ENCODE peak calls at places on chromosomes 6 and 20, in nine cellular contexts. One of them, this sample, is unnamed.

GRCh38 chr6:143112084-143112768 is 51.5 kb downstream of the AIG1 start:
- DNase-seq in left lung: no peak
- DNase-seq in kidney: no peak
- DNase-seq in IMR-90: no peak
- DNase-seq in CD8-positive, alpha-beta memory T cell: no peak
- DNase-seq in Peyer's patch: no peak
- DNase-seq in caudate nucleus: no peak
- DNase-seq in tibial nerve: no peak
- DNase-seq in PC-9: no peak
- DNase-seq in this sample: no peak

GRCh38 chr20:24998631-24999445 is 6.3 kb upstream of the APMAP start:
- DNase-seq in left lung: peak
- DNase-seq in PC-9: no peak
- DNase-seq in tibial nerve: no peak
- DNase-seq in CD8-positive, alpha-beta memory T cell: no peak
- DNase-seq in Peyer's patch: peak
- DNase-seq in IMR-90: peak
- DNase-seq in caudate nucleus: no peak
- DNase-seq in kidney: peak
- DNase-seq in this sample: no peak

GRCh38 chr6:137494281-137494966 is at the start of gene OLIG3:
- DNase-seq in caudate nucleus: no peak
- DNase-seq in kidney: no peak
- DNase-seq in Peyer's patch: no peak
- DNase-seq in left lung: no peak
- DNase-seq in tibial nerve: no peak
- DNase-seq in CD8-positive, alpha-beta memory T cell: no peak
- DNase-seq in PC-9: no peak
- DNase-seq in IMR-90: no peak
- DNase-seq in this sample: no peak

GRCh38 chr20:58447733-58448391 is 58.8 kb downstream of the VAPB start:
- DNase-seq in left lung: no peak
- DNase-seq in PC-9: no peak
- DNase-seq in caudate nucleus: no peak
- DNase-seq in IMR-90: peak
- DNase-seq in Peyer's patch: no peak
- DNase-seq in CD8-positive, alpha-beta memory T cell: peak
- DNase-seq in kidney: no peak
- DNase-seq in tibial nerve: peak
- DNase-seq in this sample: peak

GRCh38 chr6:101663099-101663498 is 269.6 kb downstream of the GRIK2 start:
- DNase-seq in kidney: no peak
- DNase-seq in IMR-90: no peak
- DNase-seq in Peyer's patch: no peak
- DNase-seq in PC-9: no peak
- DNase-seq in tibial nerve: no peak
- DNase-seq in CD8-positive, alpha-beta memory T cell: no peak
- DNase-seq in caudate nucleus: no peak
- DNase-seq in left lung: no peak
- DNase-seq in this sample: no peak

GRCh38 chr6:132333639-132334516 is 67.4 kb downstream of the MOXD1 start:
- DNase-seq in caudate nucleus: no peak
- DNase-seq in CD8-positive, alpha-beta memory T cell: no peak
- DNase-seq in kidney: no peak
- DNase-seq in IMR-90: peak
- DNase-seq in left lung: no peak
- DNase-seq in Peyer's patch: no peak
- DNase-seq in PC-9: peak
- DNase-seq in tibial nerve: peak
- DNase-seq in this sample: peak

GRCh38 chr6:10434235-10434634 is 19.4 kb upstream of the TFAP2A start:
- DNase-seq in tibial nerve: no peak
- DNase-seq in IMR-90: peak
- DNase-seq in Peyer's patch: no peak
- DNase-seq in PC-9: no peak
- DNase-seq in left lung: no peak
- DNase-seq in caudate nucleus: no peak
- DNase-seq in CD8-positive, alpha-beta memory T cell: no peak
- DNase-seq in kidney: no peak
- DNase-seq in this sample: no peak

GRCh38 chr20:10555865-10556308 is 117.9 kb downstream of the JAG1 start:
- DNase-seq in caudate nucleus: no peak
- DNase-seq in IMR-90: peak
- DNase-seq in tibial nerve: no peak
- DNase-seq in left lung: no peak
- DNase-seq in Peyer's patch: no peak
- DNase-seq in CD8-positive, alpha-beta memory T cell: no peak
- DNase-seq in PC-9: peak
- DNase-seq in kidney: no peak
- DNase-seq in this sample: no peak

GRCh38 chr6:11197175-11197535 is 35.3 kb downstream of the NEDD9 start:
- DNase-seq in PC-9: no peak
- DNase-seq in CD8-positive, alpha-beta memory T cell: no peak
- DNase-seq in Peyer's patch: no peak
- DNase-seq in caudate nucleus: no peak
- DNase-seq in left lung: no peak
- DNase-seq in tibial nerve: no peak
- DNase-seq in IMR-90: peak
- DNase-seq in kidney: no peak
- DNase-seq in this sample: peak

GRCh38 chr6:170160031-170160627 is 130.7 kb downstream of the DLL1 start:
- DNase-seq in CD8-positive, alpha-beta memory T cell: no peak
- DNase-seq in tibial nerve: no peak
- DNase-seq in kidney: peak
- DNase-seq in caudate nucleus: no peak
- DNase-seq in Peyer's patch: no peak
- DNase-seq in PC-9: no peak
- DNase-seq in left lung: peak
- DNase-seq in IMR-90: no peak
- DNase-seq in this sample: no peak

GRCh38 chr20:51487525-51488279 is 54.8 kb downstream of the NFATC2 start:
- DNase-seq in PC-9: peak
- DNase-seq in CD8-positive, alpha-beta memory T cell: no peak
- DNase-seq in Peyer's patch: no peak
- DNase-seq in IMR-90: peak
- DNase-seq in kidney: no peak
- DNase-seq in left lung: no peak
- DNase-seq in caudate nucleus: no peak
- DNase-seq in tibial nerve: no peak
- DNase-seq in this sample: peak

GRCh38 chr6:135568366-135568765 is 70.8 kb upstream of the AHI1 start:
- DNase-seq in IMR-90: peak
- DNase-seq in caudate nucleus: no peak
- DNase-seq in left lung: no peak
- DNase-seq in CD8-positive, alpha-beta memory T cell: peak
- DNase-seq in PC-9: no peak
- DNase-seq in Peyer's patch: no peak
- DNase-seq in kidney: no peak
- DNase-seq in tibial nerve: peak
- DNase-seq in this sample: peak

GRCh38 chr20:35297153-35297552 is 4.9 kb upstream of the FAM83C start:
- DNase-seq in PC-9: no peak
- DNase-seq in CD8-positive, alpha-beta memory T cell: no peak
- DNase-seq in tibial nerve: no peak
- DNase-seq in IMR-90: no peak
- DNase-seq in caudate nucleus: no peak
- DNase-seq in kidney: no peak
- DNase-seq in Peyer's patch: no peak
- DNase-seq in left lung: no peak
- DNase-seq in this sample: no peak

GRCh38 chr6:11164717-11165646 is 53.5 kb upstream of the ERVFRD-1 start:
- DNase-seq in tibial nerve: no peak
- DNase-seq in CD8-positive, alpha-beta memory T cell: no peak
- DNase-seq in PC-9: no peak
- DNase-seq in caudate nucleus: no peak
- DNase-seq in Peyer's patch: no peak
- DNase-seq in kidney: no peak
- DNase-seq in left lung: no peak
- DNase-seq in IMR-90: no peak
- DNase-seq in this sample: no peak

GRCh38 chr20:38270869-38271608 is 10.5 kb upstream of the KIAA1755 start:
- DNase-seq in Peyer's patch: no peak
- DNase-seq in caudate nucleus: no peak
- DNase-seq in left lung: no peak
- DNase-seq in CD8-positive, alpha-beta memory T cell: no peak
- DNase-seq in PC-9: peak
- DNase-seq in kidney: peak
- DNase-seq in IMR-90: peak
- DNase-seq in tibial nerve: peak
- DNase-seq in this sample: peak

GRCh38 chr6:10460096-10460495 is 45.2 kb upstream of the TFAP2A start:
- DNase-seq in Peyer's patch: no peak
- DNase-seq in kidney: no peak
- DNase-seq in caudate nucleus: no peak
- DNase-seq in PC-9: no peak
- DNase-seq in tibial nerve: no peak
- DNase-seq in IMR-90: no peak
- DNase-seq in CD8-positive, alpha-beta memory T cell: no peak
- DNase-seq in left lung: no peak
- DNase-seq in this sample: no peak

GRCh38 chr6:88914180-88914579 is 49.2 kb downstream of the RNGTT start:
- DNase-seq in left lung: no peak
- DNase-seq in caudate nucleus: no peak
- DNase-seq in CD8-positive, alpha-beta memory T cell: no peak
- DNase-seq in kidney: no peak
- DNase-seq in IMR-90: no peak
- DNase-seq in tibial nerve: no peak
- DNase-seq in Peyer's patch: no peak
- DNase-seq in PC-9: no peak
- DNase-seq in this sample: no peak

GRCh38 chr20:34683667-34684066 is 6.8 kb upstream of the PIGU start:
- DNase-seq in kidney: no peak
- DNase-seq in Peyer's patch: no peak
- DNase-seq in CD8-positive, alpha-beta memory T cell: no peak
- DNase-seq in IMR-90: no peak
- DNase-seq in tibial nerve: no peak
- DNase-seq in left lung: no peak
- DNase-seq in PC-9: no peak
- DNase-seq in caudate nucleus: no peak
- DNase-seq in this sample: no peak

GRCh38 chr6:134707342-134707982 is 242.4 kb downstream of the ALDH8A1 start:
- DNase-seq in caudate nucleus: no peak
- DNase-seq in left lung: no peak
- DNase-seq in CD8-positive, alpha-beta memory T cell: no peak
- DNase-seq in Peyer's patch: no peak
- DNase-seq in tibial nerve: no peak
- DNase-seq in PC-9: peak
- DNase-seq in IMR-90: peak
- DNase-seq in kidney: no peak
- DNase-seq in this sample: no peak

GRCh38 chr6:149754573-149754972 is 5.0 kb downstream of the PCMT1 start:
- DNase-seq in kidney: no peak
- DNase-seq in CD8-positive, alpha-beta memory T cell: no peak
- DNase-seq in Peyer's patch: no peak
- DNase-seq in left lung: no peak
- DNase-seq in caudate nucleus: no peak
- DNase-seq in PC-9: no peak
- DNase-seq in IMR-90: no peak
- DNase-seq in tibial nerve: no peak
- DNase-seq in this sample: no peak

GRCh38 chr6:43671801-43672690 is 15.5 kb downstream of the MRPS18A start:
- DNase-seq in IMR-90: no peak
- DNase-seq in caudate nucleus: no peak
- DNase-seq in left lung: no peak
- DNase-seq in tibial nerve: no peak
- DNase-seq in PC-9: no peak
- DNase-seq in kidney: no peak
- DNase-seq in CD8-positive, alpha-beta memory T cell: no peak
- DNase-seq in Peyer's patch: no peak
- DNase-seq in this sample: no peak
- H3K27ac ChIP-seq in IMR-90: no peak
- H3K27ac ChIP-seq in caudate nucleus: no peak
- H3K27ac ChIP-seq in left lung: peak
- H3K27ac ChIP-seq in tibial nerve: no peak
- H3K27ac ChIP-seq in PC-9: no peak
- H3K27ac ChIP-seq in kidney: peak
- H3K27ac ChIP-seq in CD8-positive, alpha-beta memory T cell: no peak
- H3K27ac ChIP-seq in Peyer's patch: no peak
- H3K27ac ChIP-seq in this sample: no peak

GRCh38 chr6:125743604-125744003 is 5.8 kb upstream of the HEY2 start:
- DNase-seq in caudate nucleus: no peak
- DNase-seq in Peyer's patch: no peak
- DNase-seq in PC-9: no peak
- DNase-seq in tibial nerve: no peak
- DNase-seq in IMR-90: no peak
- DNase-seq in kidney: no peak
- DNase-seq in CD8-positive, alpha-beta memory T cell: no peak
- DNase-seq in left lung: no peak
- DNase-seq in this sample: no peak
- H3K27ac ChIP-seq in caudate nucleus: peak
- H3K27ac ChIP-seq in Peyer's patch: no peak
- H3K27ac ChIP-seq in PC-9: no peak
- H3K27ac ChIP-seq in tibial nerve: no peak
- H3K27ac ChIP-seq in IMR-90: no peak
- H3K27ac ChIP-seq in kidney: no peak
- H3K27ac ChIP-seq in CD8-positive, alpha-beta memory T cell: no peak
- H3K27ac ChIP-seq in left lung: no peak
- H3K27ac ChIP-seq in this sample: no peak

GRCh38 chr20:45539382-45539781 is at the start of gene WFDC6:
- DNase-seq in PC-9: no peak
- DNase-seq in left lung: no peak
- DNase-seq in tibial nerve: no peak
- DNase-seq in Peyer's patch: no peak
- DNase-seq in kidney: no peak
- DNase-seq in caudate nucleus: no peak
- DNase-seq in CD8-positive, alpha-beta memory T cell: no peak
- DNase-seq in IMR-90: no peak
- DNase-seq in this sample: no peak

DNA sequence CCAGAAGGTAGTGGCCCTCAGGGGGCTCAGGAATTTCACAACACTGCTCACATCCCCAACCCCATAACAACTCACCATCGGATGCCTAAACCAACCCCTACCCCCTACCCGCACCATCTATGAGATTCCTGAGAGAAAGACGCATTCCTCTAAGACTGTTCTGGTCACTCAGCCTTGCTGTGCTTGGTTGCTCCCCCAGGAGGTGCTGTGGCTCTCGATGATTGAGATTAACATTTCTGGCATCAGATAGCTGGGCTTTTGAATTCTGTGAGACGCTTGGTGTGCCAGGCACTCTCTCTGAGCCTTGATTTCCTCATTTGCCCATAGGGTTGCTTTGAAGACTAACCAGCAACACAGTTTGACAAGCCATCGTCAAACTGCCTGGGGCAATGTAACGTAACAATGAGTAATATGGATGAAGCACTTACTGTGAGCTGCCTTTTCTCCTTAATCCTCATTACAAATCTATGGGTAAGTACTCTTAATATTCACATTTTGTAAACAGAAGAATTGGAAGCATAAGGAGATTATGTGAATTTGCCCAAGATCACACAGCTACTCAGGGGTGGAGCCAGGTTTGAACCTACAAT is 978 bp downstream of the WFDC6 start:
- DNase-seq in tibial nerve: no peak
- DNase-seq in kidney: no peak
- DNase-seq in IMR-90: no peak
- DNase-seq in CD8-positive, alpha-beta memory T cell: no peak
- DNase-seq in PC-9: peak
- DNase-seq in left lung: no peak
- DNase-seq in caudate nucleus: no peak
- DNase-seq in Peyer's patch: no peak
- DNase-seq in this sample: no peak
- H3K27ac ChIP-seq in tibial nerve: no peak
- H3K27ac ChIP-seq in kidney: no peak
- H3K27ac ChIP-seq in IMR-90: no peak
- H3K27ac ChIP-seq in CD8-positive, alpha-beta memory T cell: no peak
- H3K27ac ChIP-seq in PC-9: no peak
- H3K27ac ChIP-seq in left lung: no peak
- H3K27ac ChIP-seq in caudate nucleus: no peak
- H3K27ac ChIP-seq in Peyer's patch: no peak
- H3K27ac ChIP-seq in this sample: no peak

GRCh38 chr6:34723203-34723602 is 26.6 kb upstream of the ILRUN start:
- DNase-seq in CD8-positive, alpha-beta memory T cell: no peak
- DNase-seq in caudate nucleus: no peak
- DNase-seq in tibial nerve: no peak
- DNase-seq in kidney: no peak
- DNase-seq in left lung: no peak
- DNase-seq in Peyer's patch: no peak
- DNase-seq in IMR-90: peak
- DNase-seq in PC-9: no peak
- DNase-seq in this sample: peak
- H3K27ac ChIP-seq in CD8-positive, alpha-beta memory T cell: no peak
- H3K27ac ChIP-seq in caudate nucleus: no peak
- H3K27ac ChIP-seq in tibial nerve: no peak
- H3K27ac ChIP-seq in kidney: no peak
- H3K27ac ChIP-seq in left lung: no peak
- H3K27ac ChIP-seq in Peyer's patch: no peak
- H3K27ac ChIP-seq in IMR-90: peak
- H3K27ac ChIP-seq in PC-9: peak
- H3K27ac ChIP-seq in this sample: peak

This sample was measured in AG04450.